ENCODE peak calls at places on chromosomes 11 and 22, in six cellular contexts. B, U, Z, F, X and V are unnamed samples.

GRCh38 chr22:22408731-22409696 is 99.5 kb downstream of the ZNF280B start:
- DNase-seq in X (no peak), Z (peak), F (peak), B (peak), U (peak), V (no peak)

GRCh38 chr11:117232022-117232878 is at the start of the genes PCSK7 and RNF214:
- DNase-seq in X (peak), B (peak), Z (peak), F (peak), U (peak), V (peak)

GRCh38 chr11:8056810-8057463 is 24.1 kb upstream of the TUB start:
- DNase-seq in B (no peak), F (no peak), Z (peak), X (no peak), U (peak), V (no peak)

GRCh38 chr11:72896431-72896830 is 82.2 kb downstream of the ATG16L2 start:
- DNase-seq in U (no peak), Z (no peak), X (no peak), B (no peak), F (no peak), V (no peak)

GRCh38 chr22:45640291-45640940 is 31.2 kb upstream of the ATXN10 start:
- DNase-seq in B (no peak), X (no peak), Z (no peak), F (no peak), U (no peak), V (no peak)

GRCh38 chr11:115632061-115632460 is 127.8 kb upstream of the CADM1 start:
- DNase-seq in B (no peak), U (no peak), F (no peak), X (no peak), Z (no peak), V (no peak)

GRCh38 chr11:47523491-47524199 is 29.3 kb downstream of the CELF1 start:
- DNase-seq in B (peak), X (no peak), U (peak), Z (peak), F (no peak), V (peak)

GRCh38 chr11:2404735-2405196 is 4.2 kb downstream of the TSSC4 start:
- DNase-seq in U (no peak), X (no peak), B (no peak), Z (no peak), F (no peak), V (no peak)

GRCh38 chr11:38476808-38477565 is 1879.0 kb upstream of the RAG2 start:
- DNase-seq in B (no peak), F (no peak), U (peak), Z (no peak), X (no peak), V (no peak)

GRCh38 chr11:1827095-1827797 is 7.5 kb upstream of the SYT8 start:
- DNase-seq in Z (peak), B (no peak), X (peak), U (peak), F (no peak), V (no peak)

GRCh38 chr11:21465920-21466319 is 727.0 kb upstream of the ANO5 start:
- DNase-seq in U (no peak), Z (no peak), F (no peak), X (no peak), B (no peak), V (no peak)

GRCh38 chr11:11334607-11335006 is 18.4 kb downstream of the CSNK2A3 start:
- DNase-seq in F (no peak), Z (no peak), B (no peak), X (no peak), U (no peak), V (no peak)

GRCh38 chr11:1870721-1871466 is 18.0 kb downstream of the LSP1 start:
- DNase-seq in X (no peak), Z (peak), U (no peak), F (no peak), B (peak), V (peak)

GRCh38 chr11:75292943-75293342 is 52.4 kb downstream of the TPBGL start:
- DNase-seq in F (no peak), X (no peak), B (no peak), Z (no peak), U (no peak), V (no peak)

GRCh38 chr11:125457814-125458343 is 38.2 kb downstream of the FEZ1 start:
- DNase-seq in U (peak), B (no peak), Z (peak), X (peak), F (no peak), V (no peak)

GRCh38 chr22:30763815-30764686 is 69.4 kb downstream of the OSBP2 start:
- DNase-seq in X (peak), B (peak), U (peak), Z (peak), F (no peak), V (peak)

GRCh38 chr22:24142241-24142640 is 39.0 kb upstream of the SUSD2 start:
- DNase-seq in F (no peak), X (no peak), B (no peak), U (no peak), Z (no peak), V (no peak)

GRCh38 chr11:33701302-33701701 is 676 bp upstream of the C11orf91 start:
- DNase-seq in F (no peak), B (no peak), X (no peak), Z (no peak), U (no peak), V (no peak)

GRCh38 chr11:121591405-121592033 is 138.8 kb upstream of the SORL1-AS1 start:
- DNase-seq in X (peak), F (no peak), Z (peak), B (peak), U (peak), V (peak)

GRCh38 chr11:9831122-9831521 is 167.2 kb downstream of the SWAP70 start:
- DNase-seq in U (no peak), Z (no peak), B (no peak), X (no peak), F (no peak), V (no peak)

GRCh38 chr11:65113839-65114238 is 2.2 kb downstream of the TM7SF2 start:
- DNase-seq in F (no peak), X (no peak), Z (no peak), U (no peak), B (no peak), V (no peak)